ENCODE peak calls at places on chromosomes 6 and 20, in nine cellular contexts. A is IMR-90, J is cardiac fibroblast, M is KBM-7, C is stromal cell of bone marrow, S is amygdala, Q is T-cell, B is COR-L47, X is NCI-H1092 treated with DMSO at 0.1 percent for 48 hours. P is an unnamed sample.

GRCh38 chr20:24787621-24788020 is 161.4 kb upstream of the CST7 start:
- DNase-seq in A (no peak), J (no peak), M (no peak), C (no peak), S (no peak), Q (no peak), B (no peak), X (no peak), P (no peak)

GRCh38 chr6:30061766-30062458 is 847 bp downstream of the POLR1H start:
- DNase-seq in A (peak; percentile 17), J (peak; percentile 39), M (peak; percentile 66), C (no peak), S (no peak), Q (no peak), B (no peak), X (no peak), P (peak; percentile 29)

GRCh38 chr6:19802656-19803055 is 34.5 kb upstream of the ID4 start:
- DNase-seq in A (no peak), J (no peak), M (no peak), C (no peak), S (no peak), Q (no peak), B (no peak), X (peak; percentile 25), P (peak; percentile 59)

GRCh38 chr6:37103169-37104039 is 66.5 kb upstream of the PIM1 start:
- DNase-seq in A (no peak), J (peak; percentile 55), M (peak; percentile 58), C (peak; percentile 51), S (no peak), Q (no peak), B (peak; percentile 83), X (peak; percentile 91), P (peak; percentile 97)

GRCh38 chr6:167229586-167229985 is 61.5 kb upstream of the UNC93A start:
- DNase-seq in A (no peak), J (no peak), M (no peak), C (no peak), S (no peak), Q (no peak), B (no peak), X (no peak), P (no peak)

GRCh38 chr6:132405143-132405915 is 4.1 kb upstream of the MOXD1 start:
- DNase-seq in A (peak; percentile 81), J (no peak), M (no peak), C (no peak), S (no peak), Q (no peak), B (no peak), X (no peak), P (no peak)

GRCh38 chr20:13089950-13090469 is 81.2 kb downstream of the SPTLC3 start:
- DNase-seq in A (no peak), J (no peak), M (no peak), C (no peak), S (no peak), Q (no peak), B (no peak), X (no peak), P (no peak)

GRCh38 chr6:3200682-3201081 is 26.8 kb downstream of the TUBB2B start:
- DNase-seq in A (no peak), J (no peak), M (no peak), C (no peak), S (no peak), Q (no peak), B (no peak), X (no peak), P (no peak)

GRCh38 chr6:55176958-55177357 is 2.6 kb downstream of the HCRTR2 start:
- DNase-seq in A (peak; percentile 23), J (peak; percentile 1), M (peak; percentile 16), C (peak; percentile 3), S (no peak), Q (no peak), B (no peak), X (no peak), P (no peak)

GRCh38 chr20:63896136-63896890 is 1.4 kb downstream of the DNAJC5 start:
- DNase-seq in A (peak; percentile 46), J (peak; percentile 22), M (peak; percentile 82), C (no peak), S (no peak), Q (no peak), B (peak; percentile 68), X (peak; percentile 80), P (peak; percentile 26)

GRCh38 chr6:161362266-161362665 is 88.4 kb upstream of the AGPAT4 start:
- DNase-seq in A (no peak), J (no peak), M (no peak), C (no peak), S (no peak), Q (no peak), B (no peak), X (no peak), P (no peak)

GRCh38 chr6:22470454-22471368 is 98.7 kb upstream of the HDGFL1 start:
- DNase-seq in A (peak; percentile 51), J (peak; percentile 72), M (no peak), C (peak; percentile 49), S (no peak), Q (no peak), B (peak; percentile 83), X (peak; percentile 91), P (peak; percentile 95)

GRCh38 chr20:51958636-51959542 is 156.6 kb upstream of the SALL4 start:
- DNase-seq in A (peak; percentile 39), J (peak; percentile 39), M (peak; percentile 74), C (no peak), S (no peak), Q (no peak), B (no peak), X (no peak), P (no peak)

GRCh38 chr20:46642944-46643343 is 8.3 kb downstream of the SLC13A3 start:
- DNase-seq in A (no peak), J (no peak), M (no peak), C (no peak), S (no peak), Q (no peak), B (no peak), X (no peak), P (no peak)

GRCh38 chr20:208937-209566 is 18.0 kb upstream of the DEFB129 start:
- DNase-seq in A (peak; percentile 79), J (peak; percentile 83), M (peak; percentile 65), C (peak; percentile 44), S (no peak), Q (no peak), B (peak; percentile 0), X (peak; percentile 65), P (peak; percentile 53)

GRCh38 chr6:1240766-1241165 is 71.1 kb upstream of the FOXQ1 start:
- DNase-seq in A (peak; percentile 16), J (no peak), M (no peak), C (no peak), S (no peak), Q (no peak), B (no peak), X (no peak), P (no peak)

GRCh38 chr6:170288091-170288631 is 2.7 kb downstream of the DLL1 start:
- DNase-seq in A (no peak), J (no peak), M (no peak), C (no peak), S (no peak), Q (no peak), B (no peak), X (no peak), P (no peak)

GRCh38 chr6:7697820-7698623 is 27.9 kb upstream of the BMP6 start:
- DNase-seq in A (peak; percentile 97), J (peak; percentile 97), M (peak; percentile 94), C (peak; percentile 90), S (no peak), Q (no peak), B (no peak), X (no peak), P (no peak)

GRCh38 chr20:49892260-49893216 is 22.8 kb downstream of the SPATA2 start:
- DNase-seq in A (no peak), J (peak; percentile 34), M (no peak), C (no peak), S (no peak), Q (no peak), B (no peak), X (no peak), P (no peak)

GRCh38 chr6:170068496-170068895 is 222.4 kb downstream of the DLL1 start:
- DNase-seq in A (no peak), J (no peak), M (no peak), C (no peak), S (no peak), Q (no peak), B (no peak), X (no peak), P (no peak)

GRCh38 chr6:44603044-44603686 is 215.7 kb downstream of the CDC5L start:
- DNase-seq in A (no peak), J (no peak), M (no peak), C (no peak), S (no peak), Q (no peak), B (no peak), X (no peak), P (no peak)

GRCh38 chr6:22306741-22307466 is 10.1 kb upstream of the PRL start:
- DNase-seq in A (no peak), J (peak; percentile 1), M (no peak), C (no peak), S (no peak), Q (no peak), B (no peak), X (no peak), P (no peak)

GRCh38 chr20:10217517-10218410 is 866 bp upstream of the SNAP25 start:
- DNase-seq in A (peak; percentile 96), J (peak; percentile 92), M (no peak), C (peak; percentile 46), S (no peak), Q (no peak), B (peak; percentile 79), X (peak; percentile 74), P (peak; percentile 97)

GRCh38 chr6:168179702-168180382 is 100.8 kb upstream of the FRMD1 start:
- DNase-seq in A (no peak), J (no peak), M (no peak), C (no peak), S (no peak), Q (no peak), B (no peak), X (no peak), P (no peak)

GRCh38 chr6:28858963-28859362 is 64.8 kb downstream of the TRIM27 start:
- DNase-seq in A (no peak), J (no peak), M (no peak), C (no peak), S (no peak), Q (no peak), B (no peak), X (no peak), P (no peak)

GRCh38 chr20:24634855-24635254 is 165.4 kb downstream of the SYNDIG1 start:
- DNase-seq in A (peak; percentile 94), J (peak; percentile 85), M (peak; percentile 55), C (peak; percentile 75), S (no peak), Q (no peak), B (peak; percentile 24), X (peak; percentile 20), P (no peak)

GRCh38 chr20:47316776-47317126 is 39.7 kb downstream of the ZMYND8 start:
- DNase-seq in A (no peak), J (no peak), M (no peak), C (no peak), S (no peak), Q (no peak), B (no peak), X (no peak), P (no peak)

GRCh38 chr20:16385462-16385861 is 187.8 kb downstream of the KIF16B start:
- DNase-seq in A (no peak), J (no peak), M (no peak), C (no peak), S (no peak), Q (no peak), B (no peak), X (no peak), P (no peak)

GRCh38 chr20:47502801-47503239 is 1.1 kb downstream of the NCOA3 start:
- DNase-seq in A (peak; percentile 62), J (peak; percentile 45), M (peak; percentile 91), C (no peak), S (no peak), Q (peak; percentile 24), B (no peak), X (peak; percentile 59), P (peak; percentile 26)

GRCh38 chr20:51494241-51495110 is 48.0 kb downstream of the NFATC2 start:
- DNase-seq in A (no peak), J (no peak), M (peak; percentile 21), C (no peak), S (no peak), Q (peak; percentile 41), B (no peak), X (no peak), P (no peak)

GRCh38 chr20:46651091-46651962 is at the start of gene SLC13A3:
- DNase-seq in A (no peak), J (no peak), M (no peak), C (no peak), S (no peak), Q (no peak), B (no peak), X (no peak), P (no peak)

P was measured in NCI-H748 treated with DMSO at 0.1 percent for 48 hours.